ENCODE peak calls at places on chromosomes 11 and 22, in four cellular contexts. One of them, this sample, is unnamed.
A peak's percentile ranks its signal among the peaks of the same experiment; 100 is the strongest.

GRCh38 chr11:118921121-118921928 is 4.4 kb downstream of the BCL9L start:
- DNase-seq in H9: peak; percentile 63
- DNase-seq in mesendoderm: peak; percentile 93
- DNase-seq in H1: peak; percentile 79
- DNase-seq in this sample: peak; percentile 88

GRCh38 chr11:130725417-130726233 is 190.7 kb downstream of the SNX19 start:
- DNase-seq in H9: no peak
- DNase-seq in mesendoderm: no peak
- DNase-seq in H1: no peak
- DNase-seq in this sample: peak; percentile 44

GRCh38 chr11:111585371-111585770 is 16.9 kb upstream of the SIK2 start:
- DNase-seq in H9: no peak
- DNase-seq in H1: no peak
- DNase-seq in mesendoderm: no peak
- DNase-seq in this sample: peak; percentile 90

GRCh38 chr22:44906248-44906936 is 103.4 kb downstream of the PHF21B start:
- DNase-seq in H9: no peak
- DNase-seq in H1: no peak
- DNase-seq in mesendoderm: no peak
- DNase-seq in this sample: no peak

GRCh38 chr22:24201681-24202590 is 20.6 kb downstream of the SUSD2 start:
- DNase-seq in mesendoderm: no peak
- DNase-seq in H9: no peak
- DNase-seq in H1: no peak
- DNase-seq in this sample: peak; percentile 35

GRCh38 chr11:11735586-11735985 is 106.2 kb upstream of the USP47 start:
- DNase-seq in H1: no peak
- DNase-seq in H9: peak; percentile 46
- DNase-seq in mesendoderm: peak; percentile 45
- DNase-seq in this sample: no peak

GRCh38 chr11:121933294-121933693 is 182.7 kb downstream of the BLID start:
- DNase-seq in mesendoderm: no peak
- DNase-seq in H1: no peak
- DNase-seq in H9: no peak
- DNase-seq in this sample: no peak

GRCh38 chr22:20798218-20798617 is 24.3 kb downstream of the SERPIND1 start:
- DNase-seq in H9: no peak
- DNase-seq in mesendoderm: no peak
- DNase-seq in H1: no peak
- DNase-seq in this sample: no peak

GRCh38 chr11:74255741-74256369 is 55.6 kb downstream of the P4HA3 start:
- DNase-seq in H1: peak; percentile 54
- DNase-seq in H9: peak; percentile 40
- DNase-seq in mesendoderm: peak; percentile 57
- DNase-seq in this sample: peak; percentile 63

GRCh38 chr11:44534215-44534711 is 31.2 kb upstream of the CD82 start:
- DNase-seq in H9: no peak
- DNase-seq in H1: no peak
- DNase-seq in mesendoderm: no peak
- DNase-seq in this sample: no peak

GRCh38 chr22:21815958-21816357 is 51.5 kb downstream of the MAPK1 start:
- DNase-seq in H9: no peak
- DNase-seq in H1: no peak
- DNase-seq in mesendoderm: no peak
- DNase-seq in this sample: no peak

GRCh38 chr22:24969588-24970301 is 17.2 kb downstream of the KIAA1671 start:
- DNase-seq in mesendoderm: peak; percentile 89
- DNase-seq in H1: no peak
- DNase-seq in H9: no peak
- DNase-seq in this sample: no peak

GRCh38 chr11:121503056-121503455 is 50.3 kb upstream of the SORL1-AS1 start:
- DNase-seq in H1: no peak
- DNase-seq in mesendoderm: no peak
- DNase-seq in H9: no peak
- DNase-seq in this sample: no peak

GRCh38 chr11:128630367-128631230 is 43.2 kb upstream of the ETS1 start:
- DNase-seq in H9: peak; percentile 78
- DNase-seq in mesendoderm: peak; percentile 82
- DNase-seq in H1: peak; percentile 89
- DNase-seq in this sample: peak; percentile 86

GRCh38 chr11:17015639-17016125 is 1.5 kb upstream of the PLEKHA7 start:
- DNase-seq in H9: no peak
- DNase-seq in mesendoderm: no peak
- DNase-seq in H1: no peak
- DNase-seq in this sample: peak; percentile 10

GRCh38 chr11:102653744-102654291 is 28.7 kb upstream of the MMP20 start:
- DNase-seq in H1: no peak
- DNase-seq in mesendoderm: no peak
- DNase-seq in H9: no peak
- DNase-seq in this sample: peak; percentile 6

GRCh38 chr22:21754523-21755128 is 19.0 kb upstream of the YPEL1 start:
- DNase-seq in H9: no peak
- DNase-seq in H1: no peak
- DNase-seq in mesendoderm: peak; percentile 44
- DNase-seq in this sample: peak; percentile 12

GRCh38 chr11:115990004-115990447 is 485.8 kb upstream of the CADM1 start:
- DNase-seq in H9: peak; percentile 76
- DNase-seq in mesendoderm: peak; percentile 61
- DNase-seq in H1: peak; percentile 90
- DNase-seq in this sample: no peak

GRCh38 chr11:22923561-22923960 is 63.3 kb upstream of the CCDC179 start:
- DNase-seq in mesendoderm: no peak
- DNase-seq in H9: no peak
- DNase-seq in H1: no peak
- DNase-seq in this sample: no peak

GRCh38 chr22:21587803-21588611 is 20.5 kb downstream of the UBE2L3 start:
- DNase-seq in H9: no peak
- DNase-seq in mesendoderm: no peak
- DNase-seq in H1: no peak
- DNase-seq in this sample: peak; percentile 67

GRCh38 chr22:49305215-49305965 is 522.3 kb downstream of the BRD1 start:
- DNase-seq in H9: peak; percentile 89
- DNase-seq in H1: peak; percentile 100
- DNase-seq in mesendoderm: peak; percentile 72
- DNase-seq in this sample: no peak

GRCh38 chr11:18457435-18457834 is 1.8 kb downstream of the LDHAL6A start:
- DNase-seq in mesendoderm: peak; percentile 1
- DNase-seq in H9: no peak
- DNase-seq in H1: no peak
- DNase-seq in this sample: no peak

GRCh38 chr22:31036671-31037550 is 44.2 kb upstream of the SMTN start:
- DNase-seq in H9: no peak
- DNase-seq in mesendoderm: no peak
- DNase-seq in H1: no peak
- DNase-seq in this sample: peak; percentile 53

GRCh38 chr22:25360891-25361645 is 141.6 kb downstream of the CRYBB2 start:
- DNase-seq in mesendoderm: no peak
- DNase-seq in H9: no peak
- DNase-seq in H1: no peak
- DNase-seq in this sample: no peak

GRCh38 chr11:57644748-57645715 is 4.7 kb downstream of the YPEL4 start:
- DNase-seq in H9: peak; percentile 87
- DNase-seq in H1: peak; percentile 93
- DNase-seq in mesendoderm: peak; percentile 92
- DNase-seq in this sample: peak; percentile 67

GRCh38 chr11:13216019-13217006 is 61.3 kb upstream of the BMAL1 start:
- DNase-seq in H9: peak; percentile 55
- DNase-seq in mesendoderm: peak; percentile 95
- DNase-seq in H1: peak; percentile 56
- DNase-seq in this sample: peak; percentile 98

GRCh38 chr22:49664891-49665290 is 162.8 kb downstream of the BRD1 start:
- DNase-seq in mesendoderm: no peak
- DNase-seq in H9: peak; percentile 18
- DNase-seq in H1: no peak
- DNase-seq in this sample: no peak

GRCh38 chr11:64753019-64753379 is 6.8 kb downstream of the PYGM start:
- DNase-seq in H9: no peak
- DNase-seq in mesendoderm: no peak
- DNase-seq in H1: no peak
- DNase-seq in this sample: no peak

GRCh38 chr11:18191376-18191775 is 18.7 kb downstream of the MRGPRX4 start:
- DNase-seq in H9: no peak
- DNase-seq in mesendoderm: no peak
- DNase-seq in H1: no peak
- DNase-seq in this sample: peak; percentile 2

GRCh38 chr11:73566977-73567755 is 30.7 kb downstream of the FAM168A start:
- DNase-seq in H9: no peak
- DNase-seq in H1: no peak
- DNase-seq in mesendoderm: peak; percentile 51
- DNase-seq in this sample: peak; percentile 41

GRCh38 chr22:26632422-26633155 is 10.8 kb downstream of the CRYBA4 start:
- DNase-seq in mesendoderm: peak; percentile 94
- DNase-seq in H1: no peak
- DNase-seq in H9: no peak
- DNase-seq in this sample: no peak

GRCh38 chr22:36113121-36113520 is 47.4 kb downstream of the APOL3 start:
- DNase-seq in H1: no peak
- DNase-seq in mesendoderm: no peak
- DNase-seq in H9: no peak
- DNase-seq in this sample: no peak
- H3K56ac ChIP-seq in H1: no peak overlapping the region
- H3K56ac ChIP-seq in mesendoderm: no peak overlapping the region
- H3K56ac ChIP-seq in H9: no peak overlapping the region
- H3K56ac ChIP-seq in this sample: no peak overlapping the region

GRCh38 chr11:33741806-33742205 is 5.6 kb upstream of the CD59 start:
- DNase-seq in H9: no peak
- DNase-seq in mesendoderm: no peak
- DNase-seq in H1: no peak
- DNase-seq in this sample: no peak
- H3K56ac ChIP-seq in H9: no peak overlapping the region
- H3K56ac ChIP-seq in mesendoderm: no peak overlapping the region
- H3K56ac ChIP-seq in H1: no peak overlapping the region
- H3K56ac ChIP-seq in this sample: no peak overlapping the region

GRCh38 chr11:69529001-69529400 is 47.5 kb downstream of the LINC01488 start:
- DNase-seq in H1: no peak
- DNase-seq in H9: no peak
- DNase-seq in mesendoderm: no peak
- DNase-seq in this sample: no peak
- H3K56ac ChIP-seq in H1: no peak overlapping the region
- H3K56ac ChIP-seq in H9: no peak overlapping the region
- H3K56ac ChIP-seq in mesendoderm: no peak overlapping the region
- H3K56ac ChIP-seq in this sample: no peak overlapping the region

GRCh38 chr11:82771781-82772180 is 38.1 kb upstream of the FAM181B start:
- DNase-seq in H9: no peak
- DNase-seq in mesendoderm: no peak
- DNase-seq in H1: no peak
- DNase-seq in this sample: no peak

GRCh38 chr11:82776377-82776776 is 42.7 kb upstream of the FAM181B start:
- DNase-seq in H9: no peak
- DNase-seq in H1: no peak
- DNase-seq in mesendoderm: peak; percentile 32
- DNase-seq in this sample: no peak

GRCh38 chr11:82775218-82775617 is 41.6 kb upstream of the FAM181B start:
- DNase-seq in mesendoderm: no peak
- DNase-seq in H1: no peak
- DNase-seq in H9: no peak
- DNase-seq in this sample: no peak

GRCh38 chr11:82775736-82776346 is 42.2 kb upstream of the FAM181B start:
- DNase-seq in H9: peak; percentile 72
- DNase-seq in H1: peak; percentile 83
- DNase-seq in mesendoderm: peak; percentile 80
- DNase-seq in this sample: peak; percentile 47
- H3K56ac ChIP-seq in H9: no peak overlapping the region
- H3K56ac ChIP-seq in H1: no peak overlapping the region
- H3K56ac ChIP-seq in mesendoderm: no peak overlapping the region
- H3K56ac ChIP-seq in this sample: no peak overlapping the region

DNA sequence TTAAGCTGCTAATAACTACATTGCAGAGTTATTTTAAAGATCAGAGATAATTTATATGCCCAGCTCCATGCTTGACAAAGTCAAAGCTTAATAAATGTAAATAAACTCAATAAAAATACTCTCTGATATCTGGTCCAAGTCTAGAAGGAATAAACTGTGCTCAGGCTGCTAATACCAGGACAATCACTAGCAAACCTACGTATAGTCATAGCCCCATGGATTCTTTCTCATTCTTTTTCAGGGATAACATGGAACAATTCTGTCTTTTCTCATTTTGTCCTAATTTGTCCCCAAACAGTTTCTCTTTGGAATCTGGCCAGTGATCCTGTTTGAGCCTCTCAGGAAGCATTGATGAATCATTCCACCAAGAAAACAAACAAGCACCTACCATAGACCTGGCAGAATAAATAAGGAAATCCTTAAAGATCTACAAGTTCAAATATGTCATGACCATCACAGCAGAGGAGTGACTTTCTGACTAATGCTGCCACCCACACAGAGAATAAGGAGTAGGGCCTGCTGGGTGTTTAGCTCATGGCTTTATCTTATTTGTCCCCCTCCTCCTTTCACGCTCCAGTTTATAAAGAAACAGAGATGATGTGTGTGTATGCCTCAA is 14.1 kb upstream of the B3GNT6 start:
- DNase-seq in mesendoderm: no peak
- DNase-seq in H1: no peak
- DNase-seq in H9: no peak
- DNase-seq in this sample: peak; percentile 61
- H3K56ac ChIP-seq in mesendoderm: no peak overlapping the region
- H3K56ac ChIP-seq in H1: no peak overlapping the region
- H3K56ac ChIP-seq in H9: no peak overlapping the region
- H3K56ac ChIP-seq in this sample: no peak overlapping the region

GRCh38 chr11:66491315-66491935 is 11.2 kb downstream of the DPP3 start:
- DNase-seq in H1: peak; percentile 81
- DNase-seq in H9: peak; percentile 74
- DNase-seq in mesendoderm: peak; percentile 45
- DNase-seq in this sample: no peak
- H3K56ac ChIP-seq in H1: no peak overlapping the region
- H3K56ac ChIP-seq in H9: no peak overlapping the region
- H3K56ac ChIP-seq in mesendoderm: no peak overlapping the region
- H3K56ac ChIP-seq in this sample: no peak overlapping the region

GRCh38 chr11:83330303-83330702 is 44.1 kb upstream of the CCDC90B start:
- DNase-seq in mesendoderm: no peak
- DNase-seq in H9: no peak
- DNase-seq in H1: no peak
- DNase-seq in this sample: no peak

GRCh38 chr11:83336993-83337392 is 50.8 kb upstream of the CCDC90B start:
- DNase-seq in mesendoderm: no peak
- DNase-seq in H9: no peak
- DNase-seq in H1: no peak
- DNase-seq in this sample: no peak

GRCh38 chr11:83335446-83336070 is 49.4 kb upstream of the CCDC90B start:
- DNase-seq in H1: no peak
- DNase-seq in mesendoderm: no peak
- DNase-seq in H9: no peak
- DNase-seq in this sample: no peak
- H3K56ac ChIP-seq in H1: no peak overlapping the region
- H3K56ac ChIP-seq in mesendoderm: peak overlapping the region; percentile 35
- H3K56ac ChIP-seq in H9: no peak overlapping the region
- H3K56ac ChIP-seq in this sample: no peak overlapping the region

DNA sequence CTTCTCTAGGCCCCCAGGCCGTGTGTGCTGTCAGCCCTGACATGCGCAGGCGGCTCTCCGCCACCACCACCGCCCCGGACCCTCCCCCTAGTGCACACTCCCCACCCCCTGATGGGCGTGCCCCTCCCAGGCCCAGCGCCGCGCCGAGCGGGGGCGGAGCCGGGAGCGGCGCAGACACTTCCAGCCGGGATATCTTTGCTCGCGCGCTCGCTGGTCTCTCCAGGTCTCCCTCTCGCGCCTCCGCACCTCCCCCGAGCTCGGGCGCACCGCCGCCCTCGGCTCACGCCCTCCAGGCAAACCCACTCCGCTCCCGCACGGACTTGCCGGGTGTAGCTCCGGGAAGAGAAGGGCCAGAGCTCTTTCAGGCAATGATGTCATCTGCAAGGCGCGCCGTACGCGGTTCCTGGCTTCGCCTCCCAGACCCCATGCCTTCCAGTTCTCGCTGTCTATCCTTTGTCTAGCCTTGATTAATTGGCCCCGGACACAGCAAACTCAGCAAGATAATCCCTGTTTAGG is at the start of gene SCN3B:
- DNase-seq in mesendoderm: peak; percentile 90
- DNase-seq in H9: peak; percentile 89
- DNase-seq in H1: peak; percentile 91
- DNase-seq in this sample: peak; percentile 61
- H3K56ac ChIP-seq in mesendoderm: peak within 1 kb of the TSS; percentile 91
- H3K56ac ChIP-seq in H9: no peak within 1 kb of the TSS
- H3K56ac ChIP-seq in H1: no peak within 1 kb of the TSS
- H3K56ac ChIP-seq in this sample: no peak within 1 kb of the TSS

This sample was measured in IMR-90.